ENCODE peak calls at places on chromosomes 12 and 14, in ten cellular contexts. V, U, D, B, Y, M, F, J, N and C are unnamed samples.
A peak's percentile ranks its signal among the peaks of the same experiment; 100 is the strongest.

GRCh38 chr12:105561981-105562726 is 231.7 kb downstream of the C12orf75 start:
- DNase-seq in J (no peak), U (peak; percentile 10), D (peak; percentile 47), F (peak; percentile 66), N (peak; percentile 33), M (no peak), Y (no peak), B (peak; percentile 88), V (peak; percentile 86), C (peak; percentile 16)

GRCh38 chr12:7142809-7143465 is 12.8 kb downstream of the CLSTN3 start:
- DNase-seq in F (no peak), U (no peak), M (no peak), B (no peak), J (no peak), N (no peak), Y (no peak), V (no peak), D (no peak), C (no peak)

GRCh38 chr12:56377310-56377988 is 14.8 kb upstream of the APOF start:
- DNase-seq in F (no peak), M (no peak), J (no peak), Y (peak; percentile 82), N (no peak), B (peak; percentile 55), D (no peak), U (no peak), V (no peak), C (no peak)

GRCh38 chr14:69558774-69559173 is 15.9 kb downstream of the CCDC177 start:
- DNase-seq in Y (no peak), B (no peak), J (no peak), N (no peak), V (no peak), M (no peak), U (no peak), F (no peak), D (no peak), C (no peak)

GRCh38 chr12:127582074-127582473 is 684.9 kb upstream of the TMEM132C start:
- DNase-seq in F (no peak), Y (no peak), D (no peak), U (no peak), M (no peak), V (no peak), J (no peak), N (no peak), B (peak; percentile 33), C (no peak)

GRCh38 chr12:99505805-99506204 is 141.7 kb upstream of the GARIN6 start:
- DNase-seq in U (no peak), N (no peak), F (no peak), B (no peak), M (no peak), Y (no peak), D (no peak), V (no peak), J (no peak), C (no peak)

GRCh38 chr14:92903359-92903758 is 19.6 kb upstream of the CHGA start:
- DNase-seq in U (no peak), Y (no peak), D (no peak), B (no peak), J (no peak), N (no peak), M (no peak), F (no peak), V (no peak), C (no peak)

GRCh38 chr14:70714055-70714550 is 72.4 kb downstream of the TTC9 start:
- DNase-seq in J (peak; percentile 50), Y (peak; percentile 19), B (peak; percentile 63), D (no peak), N (peak; percentile 47), M (peak; percentile 36), F (no peak), V (no peak), U (peak; percentile 61), C (peak; percentile 46)

GRCh38 chr14:54570651-54571415 is 3.9 kb downstream of the SAMD4A start:
- DNase-seq in D (no peak), U (no peak), N (no peak), Y (no peak), B (peak; percentile 92), M (no peak), F (no peak), J (no peak), V (no peak), C (no peak)

GRCh38 chr14:54567634-54568561 is 970 bp downstream of the SAMD4A start:
- DNase-seq in B (peak; percentile 44), J (peak; percentile 33), U (peak; percentile 56), Y (peak; percentile 29), D (peak; percentile 76), N (peak; percentile 50), M (peak; percentile 34), V (peak; percentile 91), F (peak; percentile 51), C (peak; percentile 78)

GRCh38 chr14:54567224-54567633 is 301 bp downstream of the SAMD4A start:
- DNase-seq in N (peak; percentile 26), U (no peak), B (no peak), Y (no peak), M (no peak), J (peak; percentile 25), D (no peak), V (peak; percentile 91), F (no peak), C (peak; percentile 62)

GRCh38 chr14:54570047-54570446 is 3.1 kb downstream of the SAMD4A start:
- DNase-seq in V (no peak), F (no peak), N (no peak), B (no peak), M (no peak), Y (no peak), D (no peak), U (no peak), J (no peak), C (no peak)

GRCh38 chr14:54568821-54569591 is 2.1 kb downstream of the SAMD4A start:
- DNase-seq in U (no peak), J (no peak), M (no peak), F (peak; percentile 38), Y (no peak), B (peak; percentile 42), D (peak; percentile 43), N (no peak), V (peak; percentile 88), C (no peak)
- H3K4me3 ChIP-seq in U (no peak overlapping the region), J (peak overlapping the region; percentile 94), M (no peak overlapping the region), F (peak overlapping the region; percentile 89), Y (peak overlapping the region; percentile 34), B (peak overlapping the region; percentile 80), D (no peak overlapping the region), N (peak overlapping the region; percentile 81), V (no peak overlapping the region), C (no peak overlapping the region)

DNA sequence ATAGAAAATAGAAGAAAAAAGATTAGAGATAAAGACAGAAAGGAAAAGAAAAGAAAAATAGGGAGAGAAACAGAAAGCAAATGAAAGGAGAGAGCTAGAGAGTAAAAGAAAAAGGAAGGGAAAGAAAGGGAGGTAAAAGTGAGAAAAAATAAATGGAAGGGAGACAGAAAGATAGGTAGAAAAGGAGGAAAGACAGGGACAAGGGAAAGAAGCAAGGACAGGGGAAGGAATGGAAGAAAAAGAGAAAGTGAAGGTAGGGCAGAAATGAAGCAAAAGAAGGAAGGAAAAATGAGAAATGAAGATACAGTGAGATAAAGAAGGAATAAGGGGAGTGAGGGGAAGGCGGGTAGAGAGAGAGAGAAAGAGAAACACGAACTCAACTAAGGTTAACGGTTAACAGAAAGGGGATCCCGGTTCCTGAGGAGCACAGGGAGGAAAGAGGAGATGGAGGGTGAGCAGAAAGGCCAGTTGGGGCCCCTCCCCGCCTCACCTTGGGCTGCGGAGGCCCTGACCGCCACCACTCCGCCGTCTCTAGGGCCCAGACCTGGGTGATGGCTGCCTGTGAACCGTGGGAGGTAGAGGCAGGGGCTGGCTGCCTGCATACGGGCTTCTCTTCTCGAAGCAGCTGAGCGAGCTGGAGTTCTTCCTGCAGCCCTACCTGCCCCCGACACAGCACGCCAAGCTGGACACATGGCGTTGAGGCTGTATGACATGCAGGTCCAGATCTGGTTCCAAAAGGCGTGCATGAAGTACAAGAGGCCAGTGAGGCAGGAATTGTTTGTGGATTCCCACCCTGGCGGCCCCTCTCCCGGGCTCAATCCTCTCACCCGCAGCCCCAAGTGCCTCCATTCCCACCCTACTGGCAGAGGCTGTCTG is 59.5 kb downstream of the SMUG1 start:
- DNase-seq in Y (no peak), D (no peak), F (no peak), M (no peak), N (no peak), V (no peak), B (no peak), J (no peak), U (no peak), C (no peak)
- H3K4me3 ChIP-seq in Y (no peak overlapping the region), D (no peak overlapping the region), F (no peak overlapping the region), M (no peak overlapping the region), N (peak overlapping the region; percentile 31), V (no peak overlapping the region), B (no peak overlapping the region), J (no peak overlapping the region), U (no peak overlapping the region), C (no peak overlapping the region)

DNA sequence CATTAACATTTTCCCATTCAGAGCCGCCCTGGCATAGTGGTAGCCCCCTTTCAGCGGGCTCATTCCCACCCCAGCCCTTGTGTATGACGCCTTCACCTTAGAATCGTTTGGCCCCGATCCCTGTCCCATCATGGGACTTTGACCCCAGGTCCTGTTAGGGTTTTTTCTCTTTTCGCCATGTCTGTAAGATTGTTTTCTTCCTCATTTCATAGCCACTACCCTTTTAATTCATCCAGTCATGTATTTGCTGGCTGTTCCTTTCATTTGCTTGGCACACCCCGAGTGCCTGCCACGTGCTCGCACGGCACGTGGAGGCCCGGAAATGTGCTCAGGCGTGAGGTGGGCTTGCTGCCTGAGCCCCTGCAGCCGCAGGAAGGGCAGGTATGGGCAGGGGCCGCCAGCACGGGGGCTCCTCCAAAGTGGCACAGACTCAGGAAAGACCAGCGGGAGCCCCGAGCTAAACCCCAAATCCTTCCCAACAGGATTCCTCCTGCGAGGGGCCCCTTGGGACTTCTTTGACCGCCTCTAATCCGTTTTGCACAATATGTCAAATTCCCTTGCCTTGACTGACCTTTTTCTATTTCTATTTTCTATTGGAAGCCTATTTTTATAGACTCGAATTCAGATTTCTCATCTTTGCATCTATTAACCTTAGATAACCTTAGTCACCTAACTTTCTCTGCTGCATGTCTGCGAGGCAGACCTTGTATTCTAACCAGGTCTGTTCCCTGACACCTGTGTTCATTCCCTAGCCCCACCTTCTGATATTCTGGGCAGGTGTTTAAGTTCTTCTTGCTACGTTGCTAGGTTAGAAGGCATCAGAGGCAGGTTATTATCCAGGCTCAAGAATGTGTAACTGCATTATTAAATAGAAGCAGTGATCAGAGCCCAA is 114.8 kb downstream of the EML1 start:
- DNase-seq in B (no peak), U (peak; percentile 68), Y (no peak), V (no peak), F (no peak), N (no peak), J (peak; percentile 55), M (no peak), D (no peak), C (no peak)
- H3K4me3 ChIP-seq in B (no peak overlapping the region), U (no peak overlapping the region), Y (no peak overlapping the region), V (no peak overlapping the region), F (no peak overlapping the region), N (no peak overlapping the region), J (no peak overlapping the region), M (no peak overlapping the region), D (no peak overlapping the region), C (no peak overlapping the region)

GRCh38 chr12:118185602-118186397 is 49.9 kb downstream of the PEBP1 start:
- DNase-seq in F (no peak), D (no peak), V (no peak), N (no peak), M (no peak), J (no peak), B (no peak), Y (no peak), U (no peak), C (no peak)

GRCh38 chr12:118189761-118190181 is 53.8 kb downstream of the PEBP1 start:
- DNase-seq in N (no peak), B (peak; percentile 59), M (no peak), J (peak; percentile 78), U (peak; percentile 58), V (no peak), D (no peak), Y (no peak), F (no peak), C (peak; percentile 23)

GRCh38 chr12:118190266-118190665 is 54.3 kb downstream of the PEBP1 start:
- DNase-seq in D (no peak), Y (no peak), U (no peak), F (no peak), B (peak; percentile 51), V (no peak), M (no peak), J (no peak), N (no peak), C (no peak)

GRCh38 chr12:118188690-118189371 is 52.9 kb downstream of the PEBP1 start:
- DNase-seq in F (no peak), U (peak; percentile 35), B (peak; percentile 55), V (no peak), D (no peak), N (no peak), J (no peak), Y (no peak), M (no peak), C (peak; percentile 62)

DNA sequence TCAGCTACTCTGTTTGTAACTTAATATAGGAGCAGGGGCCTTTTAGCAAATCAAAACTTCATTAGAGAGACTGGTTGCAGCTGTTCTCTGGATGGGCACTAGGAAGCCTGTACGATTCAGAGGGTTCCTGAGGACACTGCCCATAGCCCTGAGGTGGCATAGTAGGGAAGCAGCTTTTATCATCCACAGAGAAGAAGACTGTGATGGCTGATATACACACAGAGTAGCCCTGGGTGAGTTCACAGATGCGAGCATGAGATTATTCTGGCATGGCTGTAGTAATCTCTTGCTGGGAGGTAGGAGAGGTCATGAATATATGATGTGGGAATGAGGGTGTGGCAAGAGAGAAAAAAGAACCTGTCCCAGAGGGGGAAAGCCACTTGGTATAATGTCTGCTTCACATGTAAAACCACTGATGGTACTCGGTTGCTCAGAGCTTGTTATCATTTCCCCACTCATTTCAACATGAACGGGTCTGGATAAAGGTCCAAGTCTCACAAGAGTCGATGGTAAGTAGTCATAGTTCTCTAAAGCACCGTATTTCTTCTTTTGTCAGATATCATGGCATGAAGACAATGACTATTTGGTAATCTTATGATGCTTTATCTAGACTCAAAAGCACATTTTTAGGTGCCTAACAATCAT is 51.9 kb downstream of the PEBP1 start:
- DNase-seq in V (no peak), M (no peak), F (no peak), U (no peak), Y (peak; percentile 17), J (no peak), N (no peak), D (no peak), B (peak; percentile 7), C (no peak)
- H3K4me3 ChIP-seq in V (no peak overlapping the region), M (no peak overlapping the region), F (no peak overlapping the region), U (no peak overlapping the region), Y (no peak overlapping the region), J (no peak overlapping the region), N (no peak overlapping the region), D (no peak overlapping the region), B (no peak overlapping the region), C (no peak overlapping the region)